ENCODE peak calls at places on chromosome 21, in nine cellular contexts. One of them, this sample, is unnamed.

GRCh38 chr21:27734146-27734545 is 767.3 kb upstream of the ADAMTS5 start:
- DNase-seq in mucosa of descending colon: no peak
- DNase-seq in uterus: no peak
- DNase-seq in heart left ventricle: no peak
- DNase-seq in brain microvascular endothelial cell: peak; percentile 82
- DNase-seq in cardiac fibroblast: peak; percentile 85
- DNase-seq in fibroblast of mammary gland: peak; percentile 35
- DNase-seq in kidney epithelial cell: peak; percentile 1
- DNase-seq in ovary: no peak
- DNase-seq in this sample: peak; percentile 36

GRCh38 chr21:17467392-17467791 is 45.5 kb upstream of the CXADR start:
- DNase-seq in uterus: no peak
- DNase-seq in kidney epithelial cell: no peak
- DNase-seq in fibroblast of mammary gland: no peak
- DNase-seq in cardiac fibroblast: no peak
- DNase-seq in brain microvascular endothelial cell: no peak
- DNase-seq in ovary: no peak
- DNase-seq in mucosa of descending colon: no peak
- DNase-seq in heart left ventricle: no peak
- DNase-seq in this sample: no peak

GRCh38 chr21:26489781-26490180 is 83.3 kb downstream of the CYYR1 start:
- DNase-seq in uterus: no peak
- DNase-seq in fibroblast of mammary gland: no peak
- DNase-seq in kidney epithelial cell: no peak
- DNase-seq in ovary: no peak
- DNase-seq in mucosa of descending colon: no peak
- DNase-seq in cardiac fibroblast: no peak
- DNase-seq in heart left ventricle: no peak
- DNase-seq in brain microvascular endothelial cell: no peak
- DNase-seq in this sample: no peak

GRCh38 chr21:29416268-29416667 is 117.5 kb downstream of the BACH1 start:
- DNase-seq in kidney epithelial cell: no peak
- DNase-seq in uterus: no peak
- DNase-seq in mucosa of descending colon: no peak
- DNase-seq in heart left ventricle: no peak
- DNase-seq in ovary: no peak
- DNase-seq in brain microvascular endothelial cell: no peak
- DNase-seq in fibroblast of mammary gland: no peak
- DNase-seq in cardiac fibroblast: peak; percentile 5
- DNase-seq in this sample: no peak

GRCh38 chr21:42564561-42564971 is 50.9 kb downstream of the SLC37A1 start:
- DNase-seq in kidney epithelial cell: no peak
- DNase-seq in brain microvascular endothelial cell: no peak
- DNase-seq in heart left ventricle: peak; percentile 5
- DNase-seq in fibroblast of mammary gland: no peak
- DNase-seq in cardiac fibroblast: no peak
- DNase-seq in ovary: no peak
- DNase-seq in uterus: peak; percentile 11
- DNase-seq in mucosa of descending colon: peak; percentile 19
- DNase-seq in this sample: no peak

GRCh38 chr21:32131960-32132359 is 146.9 kb downstream of the MIS18A start:
- DNase-seq in cardiac fibroblast: peak; percentile 24
- DNase-seq in uterus: no peak
- DNase-seq in mucosa of descending colon: no peak
- DNase-seq in heart left ventricle: peak; percentile 32
- DNase-seq in kidney epithelial cell: no peak
- DNase-seq in fibroblast of mammary gland: peak; percentile 64
- DNase-seq in ovary: no peak
- DNase-seq in brain microvascular endothelial cell: peak; percentile 10
- DNase-seq in this sample: no peak

GRCh38 chr21:21860888-21861287 is 862.7 kb downstream of the NCAM2 start:
- DNase-seq in uterus: no peak
- DNase-seq in fibroblast of mammary gland: peak; percentile 34
- DNase-seq in mucosa of descending colon: no peak
- DNase-seq in heart left ventricle: no peak
- DNase-seq in ovary: no peak
- DNase-seq in cardiac fibroblast: peak; percentile 5
- DNase-seq in kidney epithelial cell: no peak
- DNase-seq in brain microvascular endothelial cell: no peak
- DNase-seq in this sample: no peak

GRCh38 chr21:15625363-15625762 is 104.4 kb upstream of the USP25 start:
- DNase-seq in mucosa of descending colon: no peak
- DNase-seq in brain microvascular endothelial cell: no peak
- DNase-seq in heart left ventricle: no peak
- DNase-seq in kidney epithelial cell: no peak
- DNase-seq in ovary: no peak
- DNase-seq in fibroblast of mammary gland: no peak
- DNase-seq in cardiac fibroblast: no peak
- DNase-seq in uterus: no peak
- DNase-seq in this sample: no peak

GRCh38 chr21:34764715-34765284 is 96.0 kb downstream of the CLIC6 start:
- DNase-seq in mucosa of descending colon: no peak
- DNase-seq in ovary: no peak
- DNase-seq in heart left ventricle: no peak
- DNase-seq in uterus: no peak
- DNase-seq in fibroblast of mammary gland: no peak
- DNase-seq in brain microvascular endothelial cell: no peak
- DNase-seq in kidney epithelial cell: no peak
- DNase-seq in cardiac fibroblast: no peak
- DNase-seq in this sample: no peak

GRCh38 chr21:34768326-34768725 is 99.5 kb downstream of the CLIC6 start:
- DNase-seq in cardiac fibroblast: no peak
- DNase-seq in fibroblast of mammary gland: no peak
- DNase-seq in uterus: no peak
- DNase-seq in brain microvascular endothelial cell: no peak
- DNase-seq in mucosa of descending colon: no peak
- DNase-seq in heart left ventricle: no peak
- DNase-seq in kidney epithelial cell: no peak
- DNase-seq in ovary: no peak
- DNase-seq in this sample: no peak

GRCh38 chr21:34765619-34766018 is 96.8 kb downstream of the CLIC6 start:
- DNase-seq in brain microvascular endothelial cell: no peak
- DNase-seq in ovary: no peak
- DNase-seq in kidney epithelial cell: no peak
- DNase-seq in uterus: no peak
- DNase-seq in heart left ventricle: no peak
- DNase-seq in fibroblast of mammary gland: no peak
- DNase-seq in mucosa of descending colon: no peak
- DNase-seq in cardiac fibroblast: no peak
- DNase-seq in this sample: no peak

GRCh38 chr21:34770581-34770980 is 101.8 kb downstream of the CLIC6 start:
- DNase-seq in fibroblast of mammary gland: no peak
- DNase-seq in ovary: no peak
- DNase-seq in mucosa of descending colon: no peak
- DNase-seq in heart left ventricle: no peak
- DNase-seq in kidney epithelial cell: no peak
- DNase-seq in uterus: no peak
- DNase-seq in brain microvascular endothelial cell: no peak
- DNase-seq in cardiac fibroblast: no peak
- DNase-seq in this sample: no peak

GRCh38 chr21:34766862-34767261 is 98.1 kb downstream of the CLIC6 start:
- DNase-seq in mucosa of descending colon: no peak
- DNase-seq in ovary: no peak
- DNase-seq in cardiac fibroblast: no peak
- DNase-seq in uterus: no peak
- DNase-seq in kidney epithelial cell: no peak
- DNase-seq in fibroblast of mammary gland: no peak
- DNase-seq in brain microvascular endothelial cell: no peak
- DNase-seq in heart left ventricle: no peak
- DNase-seq in this sample: no peak
- H3K4me3 ChIP-seq in mucosa of descending colon: no peak overlapping the region
- H3K4me3 ChIP-seq in ovary: no peak overlapping the region
- H3K4me3 ChIP-seq in cardiac fibroblast: no peak overlapping the region
- H3K4me3 ChIP-seq in uterus: no peak overlapping the region
- H3K4me3 ChIP-seq in kidney epithelial cell: no peak overlapping the region
- H3K4me3 ChIP-seq in fibroblast of mammary gland: no peak overlapping the region
- H3K4me3 ChIP-seq in brain microvascular endothelial cell: no peak overlapping the region
- H3K4me3 ChIP-seq in heart left ventricle: no peak overlapping the region
- H3K4me3 ChIP-seq in this sample: no peak overlapping the region

GRCh38 chr21:45111703-45112102 is 37.3 kb downstream of the ADARB1 start:
- DNase-seq in kidney epithelial cell: no peak
- DNase-seq in cardiac fibroblast: no peak
- DNase-seq in fibroblast of mammary gland: no peak
- DNase-seq in brain microvascular endothelial cell: no peak
- DNase-seq in heart left ventricle: no peak
- DNase-seq in uterus: no peak
- DNase-seq in mucosa of descending colon: no peak
- DNase-seq in ovary: no peak
- DNase-seq in this sample: no peak

GRCh38 chr21:45110873-45111624 is 36.7 kb downstream of the ADARB1 start:
- DNase-seq in uterus: no peak
- DNase-seq in mucosa of descending colon: no peak
- DNase-seq in brain microvascular endothelial cell: no peak
- DNase-seq in heart left ventricle: no peak
- DNase-seq in ovary: no peak
- DNase-seq in kidney epithelial cell: no peak
- DNase-seq in cardiac fibroblast: no peak
- DNase-seq in fibroblast of mammary gland: no peak
- DNase-seq in this sample: no peak

GRCh38 chr21:45108034-45108790 is 33.8 kb downstream of the ADARB1 start:
- DNase-seq in uterus: no peak
- DNase-seq in cardiac fibroblast: no peak
- DNase-seq in kidney epithelial cell: no peak
- DNase-seq in mucosa of descending colon: no peak
- DNase-seq in brain microvascular endothelial cell: no peak
- DNase-seq in heart left ventricle: no peak
- DNase-seq in fibroblast of mammary gland: no peak
- DNase-seq in ovary: no peak
- DNase-seq in this sample: no peak

GRCh38 chr21:45108808-45109800 is 34.7 kb downstream of the ADARB1 start:
- DNase-seq in uterus: no peak
- DNase-seq in heart left ventricle: no peak
- DNase-seq in ovary: no peak
- DNase-seq in fibroblast of mammary gland: no peak
- DNase-seq in cardiac fibroblast: no peak
- DNase-seq in kidney epithelial cell: no peak
- DNase-seq in brain microvascular endothelial cell: no peak
- DNase-seq in mucosa of descending colon: no peak
- DNase-seq in this sample: no peak

DNA sequence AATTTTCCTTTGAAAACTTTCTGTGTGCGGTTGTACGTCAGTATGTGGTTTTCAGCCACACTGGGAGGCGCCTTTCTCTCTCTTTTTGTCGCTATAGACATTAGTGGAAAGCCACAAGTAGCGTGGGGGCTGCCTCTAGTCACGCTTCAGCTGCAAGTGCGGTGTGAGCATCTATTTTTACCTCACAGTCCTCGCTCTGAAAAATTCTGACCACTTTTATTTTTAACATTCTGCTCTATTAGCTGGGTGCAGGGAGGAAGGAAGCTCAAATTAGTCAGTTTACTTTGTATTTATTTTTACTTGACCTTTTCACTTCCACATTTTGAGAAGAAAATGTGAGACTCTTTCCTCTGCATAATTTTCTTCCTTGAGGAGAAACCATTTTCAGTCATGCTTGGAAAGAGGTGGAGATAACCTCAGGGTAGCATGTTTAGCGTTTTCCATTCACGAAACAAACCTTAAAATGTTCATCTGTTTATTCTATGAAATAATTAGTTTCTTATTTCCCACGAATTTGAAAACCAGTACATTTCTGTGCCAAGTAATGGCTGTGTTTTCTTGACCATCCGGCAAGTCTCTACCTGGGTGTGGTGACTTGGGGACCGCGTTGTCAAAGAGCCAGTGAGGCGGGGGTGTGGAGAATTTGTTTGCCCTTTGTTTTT is 35.6 kb downstream of the ADARB1 start:
- DNase-seq in mucosa of descending colon: no peak
- DNase-seq in cardiac fibroblast: no peak
- DNase-seq in kidney epithelial cell: peak; percentile 14
- DNase-seq in heart left ventricle: no peak
- DNase-seq in ovary: no peak
- DNase-seq in fibroblast of mammary gland: no peak
- DNase-seq in uterus: no peak
- DNase-seq in brain microvascular endothelial cell: peak; percentile 56
- DNase-seq in this sample: no peak
- H3K4me3 ChIP-seq in mucosa of descending colon: no peak overlapping the region
- H3K4me3 ChIP-seq in cardiac fibroblast: no peak overlapping the region
- H3K4me3 ChIP-seq in kidney epithelial cell: no peak overlapping the region
- H3K4me3 ChIP-seq in heart left ventricle: no peak overlapping the region
- H3K4me3 ChIP-seq in ovary: no peak overlapping the region
- H3K4me3 ChIP-seq in fibroblast of mammary gland: no peak overlapping the region
- H3K4me3 ChIP-seq in uterus: no peak overlapping the region
- H3K4me3 ChIP-seq in brain microvascular endothelial cell: no peak overlapping the region
- H3K4me3 ChIP-seq in this sample: no peak overlapping the region

DNA sequence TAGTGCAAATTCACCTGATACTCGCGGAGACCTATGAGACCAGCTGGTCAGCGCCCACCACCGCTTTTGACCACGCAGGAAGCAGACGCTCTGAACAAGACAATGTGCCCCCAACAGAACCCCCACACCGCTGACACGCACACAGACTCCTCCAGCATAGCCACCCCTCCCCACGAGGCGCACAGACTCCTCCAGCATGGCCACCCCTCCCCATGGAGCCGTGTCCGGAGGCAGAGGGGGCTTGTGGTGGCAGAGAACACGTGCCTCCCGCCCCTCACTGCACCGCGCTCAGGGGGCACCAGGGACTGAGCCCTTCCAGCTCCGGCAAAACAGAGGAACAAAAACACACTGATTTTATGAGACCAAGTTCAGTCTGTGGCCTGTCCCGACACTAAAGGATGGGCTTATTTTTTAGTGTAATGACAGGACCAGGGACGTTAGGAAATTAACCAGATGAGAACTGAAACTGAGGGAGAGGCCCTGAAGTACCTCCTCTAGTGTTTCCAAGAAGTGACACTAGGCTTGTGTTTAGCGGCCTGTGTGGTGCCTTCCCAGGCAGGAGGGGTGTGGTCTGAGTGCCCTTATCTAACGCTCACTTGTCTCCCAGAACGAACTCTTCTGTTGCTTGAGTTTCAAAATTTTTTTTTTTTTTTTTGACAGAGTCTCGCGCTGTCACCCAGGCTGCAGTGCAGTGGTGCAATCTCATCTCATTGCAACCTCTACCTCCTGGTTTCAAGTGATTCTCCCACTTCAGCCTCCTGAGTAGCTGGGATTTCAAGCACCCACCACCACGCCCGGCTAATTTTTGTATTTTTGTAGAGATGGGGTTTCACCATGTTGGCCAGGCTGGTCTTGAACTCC is 10.0 kb upstream of the AGPAT3 start:
- DNase-seq in mucosa of descending colon: no peak
- DNase-seq in cardiac fibroblast: no peak
- DNase-seq in kidney epithelial cell: no peak
- DNase-seq in uterus: no peak
- DNase-seq in ovary: no peak
- DNase-seq in brain microvascular endothelial cell: no peak
- DNase-seq in heart left ventricle: peak; percentile 32
- DNase-seq in fibroblast of mammary gland: no peak
- DNase-seq in this sample: no peak
- H3K4me3 ChIP-seq in mucosa of descending colon: no peak overlapping the region
- H3K4me3 ChIP-seq in cardiac fibroblast: no peak overlapping the region
- H3K4me3 ChIP-seq in kidney epithelial cell: no peak overlapping the region
- H3K4me3 ChIP-seq in uterus: no peak overlapping the region
- H3K4me3 ChIP-seq in ovary: no peak overlapping the region
- H3K4me3 ChIP-seq in brain microvascular endothelial cell: no peak overlapping the region
- H3K4me3 ChIP-seq in heart left ventricle: no peak overlapping the region
- H3K4me3 ChIP-seq in fibroblast of mammary gland: no peak overlapping the region
- H3K4me3 ChIP-seq in this sample: no peak overlapping the region

DNA sequence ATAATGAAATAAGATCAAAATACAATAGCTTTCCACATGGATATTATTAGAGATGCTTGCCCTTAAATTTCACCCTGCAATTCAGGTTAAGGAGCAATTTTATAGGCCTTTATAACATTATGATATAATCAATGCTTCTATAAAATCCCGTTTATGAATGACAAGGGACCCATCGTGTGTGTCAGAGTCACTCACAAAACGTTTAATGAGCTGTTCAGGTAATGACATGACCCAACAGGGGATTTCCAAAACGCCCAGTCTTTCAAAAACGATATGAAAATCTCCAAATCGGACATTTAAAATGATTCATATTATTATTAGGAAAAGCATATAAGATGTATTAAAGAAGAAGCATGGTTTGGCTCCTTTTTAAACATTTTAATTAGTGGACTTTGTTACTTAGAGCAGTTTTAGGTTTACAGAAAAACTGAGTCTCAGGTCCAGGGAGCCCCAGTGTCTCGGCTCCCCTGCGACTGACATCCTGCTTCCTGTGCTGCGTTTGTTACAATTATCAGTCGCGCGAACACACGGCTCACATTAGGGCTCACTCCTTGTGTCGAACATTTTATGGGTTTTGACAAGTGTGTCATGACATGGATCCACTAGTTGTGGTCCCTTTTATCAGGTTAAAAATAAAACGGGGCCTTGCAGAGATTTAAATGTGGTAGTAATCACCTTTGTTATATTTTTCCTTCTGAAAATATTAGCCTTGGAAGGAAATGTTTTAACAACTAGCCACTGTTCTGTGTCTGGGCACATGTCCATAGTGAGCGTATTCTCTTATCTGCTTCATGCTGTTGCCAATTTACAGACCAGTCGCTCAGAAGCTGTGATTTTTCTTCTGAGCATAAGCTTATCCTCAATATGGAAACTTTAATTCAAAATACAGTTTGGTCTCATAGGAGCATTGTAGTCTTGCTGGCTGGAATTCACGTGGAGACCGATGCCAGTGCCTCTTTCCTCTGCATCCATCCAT is 52.0 kb upstream of the POFUT2 start:
- DNase-seq in uterus: no peak
- DNase-seq in kidney epithelial cell: no peak
- DNase-seq in brain microvascular endothelial cell: no peak
- DNase-seq in heart left ventricle: no peak
- DNase-seq in fibroblast of mammary gland: no peak
- DNase-seq in cardiac fibroblast: no peak
- DNase-seq in ovary: no peak
- DNase-seq in mucosa of descending colon: no peak
- DNase-seq in this sample: no peak
- H3K4me3 ChIP-seq in uterus: no peak overlapping the region
- H3K4me3 ChIP-seq in kidney epithelial cell: no peak overlapping the region
- H3K4me3 ChIP-seq in brain microvascular endothelial cell: no peak overlapping the region
- H3K4me3 ChIP-seq in heart left ventricle: no peak overlapping the region
- H3K4me3 ChIP-seq in fibroblast of mammary gland: no peak overlapping the region
- H3K4me3 ChIP-seq in cardiac fibroblast: no peak overlapping the region
- H3K4me3 ChIP-seq in ovary: no peak overlapping the region
- H3K4me3 ChIP-seq in mucosa of descending colon: no peak overlapping the region
- H3K4me3 ChIP-seq in this sample: no peak overlapping the region

This sample was measured in skeletal muscle cell.